ENCODE peak calls at places on chromosome 11, in six cellular contexts. H is H1, X is stomach, V is tibial nerve, T is HepG2, I is sigmoid colon. B is an unnamed sample.

GRCh38 chr11:73265278-73265810 is 6.8 kb upstream of the P2RY6 start:
- DNase-seq in H (no peak), X (peak; percentile 2), V (no peak), T (no peak), I (no peak), B (no peak)

GRCh38 chr11:69375316-69376154 is 81.6 kb downstream of the MYEOV start:
- DNase-seq in H (no peak), X (peak; percentile 22), V (no peak), T (no peak), I (peak; percentile 49), B (peak; percentile 70)

GRCh38 chr11:108559340-108559739 is 34.2 kb downstream of the EXPH5 start:
- DNase-seq in H (no peak), X (no peak), V (no peak), T (no peak), I (no peak), B (no peak)

GRCh38 chr11:48141475-48142100 is 75.0 kb upstream of the OR4B1 start:
- DNase-seq in H (no peak), X (no peak), V (no peak), T (no peak), I (no peak), B (no peak)

GRCh38 chr11:69449320-69450063 is 32.0 kb upstream of the LINC01488 start:
- DNase-seq in H (no peak), X (peak; percentile 69), V (no peak), T (peak; percentile 61), I (peak; percentile 80), B (peak; percentile 87)

GRCh38 chr11:67352546-67353316 is 615 bp downstream of the POLD4 start:
- DNase-seq in H (no peak), X (peak; percentile 59), V (no peak), T (peak; percentile 20), I (peak; percentile 77), B (peak; percentile 80)

GRCh38 chr11:72127923-72128322 is 7.6 kb upstream of the FOLR3 start:
- DNase-seq in H (no peak), X (no peak), V (no peak), T (no peak), I (no peak), B (no peak)

GRCh38 chr11:96246718-96247540 is 96.1 kb downstream of the MAML2 start:
- DNase-seq in H (no peak), X (no peak), V (no peak), T (peak; percentile 86), I (no peak), B (no peak)

GRCh38 chr11:122435540-122436187 is 219.9 kb upstream of the UBASH3B start:
- DNase-seq in H (no peak), X (no peak), V (no peak), T (no peak), I (no peak), B (no peak)

GRCh38 chr11:46363031-46363407 is 15.8 kb downstream of the DGKZ start:
- DNase-seq in H (no peak), X (peak; percentile 46), V (peak; percentile 41), T (no peak), I (no peak), B (no peak)

GRCh38 chr11:15146271-15147003 is 31.7 kb downstream of the INSC start:
- DNase-seq in H (no peak), X (no peak), V (no peak), T (no peak), I (no peak), B (no peak)

GRCh38 chr11:330694-331314 is 10.1 kb upstream of the IFITM3 start:
- DNase-seq in H (no peak), X (peak; percentile 42), V (no peak), T (no peak), I (peak; percentile 60), B (peak; percentile 79)

GRCh38 chr11:112127056-112127455 is 36.8 kb downstream of the IL18 start:
- DNase-seq in H (no peak), X (no peak), V (no peak), T (no peak), I (no peak), B (no peak)

GRCh38 chr11:72433455-72434061 is 773 bp downstream of the CLPB start:
- DNase-seq in H (no peak), X (no peak), V (peak; percentile 37), T (no peak), I (no peak), B (peak; percentile 29)

GRCh38 chr11:19849107-19849789 is 136.6 kb downstream of the NAV2 start:
- DNase-seq in H (no peak), X (peak; percentile 34), V (no peak), T (no peak), I (no peak), B (no peak)

GRCh38 chr11:126318642-126319373 is 14.9 kb downstream of the DCPS start:
- DNase-seq in H (no peak), X (no peak), V (peak; percentile 61), T (no peak), I (peak; percentile 80), B (no peak)

GRCh38 chr11:45930031-45930794 is 7.8 kb downstream of the LARGE2 start:
- DNase-seq in H (no peak), X (peak; percentile 86), V (no peak), T (no peak), I (peak; percentile 63), B (peak; percentile 69)

GRCh38 chr11:119594639-119595249 is 134.3 kb downstream of the NECTIN1 start:
- DNase-seq in H (no peak), X (no peak), V (no peak), T (peak; percentile 23), I (no peak), B (no peak)

GRCh38 chr11:129375731-129376657 is at the start of gene BARX2:
- DNase-seq in H (peak; percentile 77), X (peak; percentile 82), V (no peak), T (peak; percentile 33), I (no peak), B (peak; percentile 86)

GRCh38 chr11:59582006-59582405 is 33.6 kb downstream of the OSBP start:
- DNase-seq in H (no peak), X (no peak), V (no peak), T (no peak), I (no peak), B (no peak)
- H3K27ac ChIP-seq in H (no peak overlapping the region), X (no peak overlapping the region), V (no peak overlapping the region), T (no peak overlapping the region), I (no peak overlapping the region), B (no peak overlapping the region)

DNA sequence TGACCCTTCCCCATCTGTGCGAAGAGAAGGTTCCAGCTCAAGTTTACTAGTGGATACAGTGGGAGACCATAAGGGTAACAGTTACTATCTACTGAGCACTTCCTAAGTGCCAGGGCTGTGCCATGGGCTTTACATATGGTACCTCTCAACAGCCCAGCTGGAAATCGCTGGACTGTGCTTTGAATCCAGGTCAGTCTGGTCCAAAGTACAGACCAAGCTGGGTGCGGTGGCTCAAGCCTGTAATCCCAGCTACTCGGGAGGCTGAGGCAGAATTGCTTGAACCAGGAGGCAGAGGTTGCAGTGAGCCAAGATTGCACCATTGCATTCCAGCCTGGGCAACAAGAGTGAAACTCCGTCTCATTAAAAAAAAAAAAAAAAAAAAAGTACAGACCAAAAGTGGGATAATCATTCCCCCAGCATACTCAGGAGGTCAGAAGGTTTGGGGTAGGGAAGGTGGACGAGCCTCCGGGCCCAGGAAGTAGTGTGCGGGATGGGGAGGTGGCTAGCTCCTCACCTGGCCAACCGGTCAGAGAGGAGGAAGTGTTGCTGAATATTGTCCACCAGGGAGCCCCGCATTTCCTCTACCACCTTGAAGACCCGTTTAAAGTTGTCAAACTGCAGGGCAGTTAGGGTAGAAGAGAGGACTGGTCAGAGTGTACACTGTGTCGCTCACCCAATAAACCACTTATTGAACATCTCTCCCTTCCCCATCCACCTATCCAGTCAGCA is 2.3 kb downstream of the FIBP start:
- DNase-seq in H (no peak), X (no peak), V (no peak), T (no peak), I (no peak), B (no peak)
- TF ChIP-seq EP300 in H (no peak), X (no peak), V (no peak), T (no peak), I (no peak), B (no peak)

GRCh38 chr11:66262696-66263095 is 5.7 kb upstream of the RAB1B start:
- DNase-seq in H (no peak), X (no peak), V (no peak), T (no peak), I (no peak), B (peak; percentile 73)
- TF ChIP-seq POLR2A in H (no peak), X (no peak), V (no peak), T (no peak), I (no peak), B (no peak)

GRCh38 chr11:44860967-44861828 is 89.5 kb downstream of the TP53I11 start:
- DNase-seq in H (no peak), X (no peak), V (no peak), T (no peak), I (peak; percentile 63), B (no peak)

GRCh38 chr11:44860346-44860745 is 90.3 kb downstream of the TP53I11 start:
- DNase-seq in H (no peak), X (no peak), V (no peak), T (no peak), I (peak; percentile 58), B (no peak)

GRCh38 chr11:44861829-44862545 is 88.7 kb downstream of the TP53I11 start:
- DNase-seq in H (no peak), X (peak; percentile 58), V (peak; percentile 64), T (peak; percentile 44), I (peak; percentile 94), B (peak; percentile 52)

GRCh38 chr11:44863231-44863630 is 87.5 kb downstream of the TP53I11 start:
- DNase-seq in H (no peak), X (no peak), V (no peak), T (no peak), I (no peak), B (no peak)

DNA sequence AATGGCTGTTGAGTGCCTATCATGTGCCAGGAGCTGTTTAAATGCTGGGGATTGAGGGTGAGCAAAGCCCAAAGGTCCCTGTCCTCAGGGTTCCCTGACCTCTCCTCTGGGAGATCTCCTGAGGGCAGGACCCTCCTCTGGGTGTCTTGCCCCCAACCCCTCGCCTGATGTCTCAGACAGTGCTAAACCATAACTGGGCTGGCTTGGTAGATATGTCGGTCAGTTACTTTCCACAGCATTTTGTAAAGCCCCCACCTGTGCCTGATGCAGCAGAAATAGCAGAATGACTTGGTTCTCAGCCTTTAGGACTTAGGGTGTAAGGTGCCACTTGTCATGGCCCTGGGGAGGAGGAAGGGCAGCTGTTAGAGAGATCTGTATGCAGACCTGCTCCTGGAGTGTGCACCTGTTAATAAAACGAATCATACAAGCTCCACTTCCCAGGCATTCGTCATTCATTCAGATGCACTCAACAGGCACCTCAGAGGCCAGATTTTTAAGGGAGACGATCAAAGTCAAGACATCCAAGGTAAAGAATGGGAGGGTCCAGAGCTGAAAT is 88.1 kb downstream of the TP53I11 start:
- DNase-seq in H (no peak), X (no peak), V (no peak), T (no peak), I (no peak), B (no peak)
- H3K27ac ChIP-seq in H (peak overlapping the region; percentile 63), X (peak overlapping the region; percentile 87), V (no peak overlapping the region), T (no peak overlapping the region), I (peak overlapping the region; percentile 97), B (no peak overlapping the region)

B was measured in upper lobe of left lung.